ENCODE peak calls at places on chromosomes 7 and 10, in ten cellular contexts. H is body of pancreas, R is testis, I is IMR-90, M is fibroblast of lung, V is hepatocyte, Z is fibroblast of the aortic adventitia, C is GM23338, W is AG10803, S is cardiac fibroblast. U is an unnamed sample.
A peak's percentile ranks its signal among the peaks of the same experiment; 100 is the strongest.

GRCh38 chr10:525565-526315 is 163.7 kb downstream of the DIP2C start:
- DNase-seq in R (no peak), M (no peak), H (no peak), C (no peak), Z (no peak), V (no peak), I (peak; percentile 61), W (no peak), S (no peak), U (no peak)

GRCh38 chr7:69677905-69678793 is 79.9 kb downstream of the AUTS2 start:
- DNase-seq in Z (no peak), R (no peak), M (no peak), C (no peak), V (no peak), I (no peak), S (no peak), W (peak; percentile 44), H (no peak), U (no peak)

GRCh38 chr10:47290338-47290737 is 9.7 kb upstream of the GDF10 start:
- DNase-seq in M (no peak), Z (no peak), W (no peak), H (no peak), R (peak; percentile 8), V (no peak), I (no peak), S (no peak), C (no peak), U (no peak)

GRCh38 chr7:33529070-33529469 is 376.3 kb upstream of the BMPER start:
- DNase-seq in M (no peak), Z (no peak), W (no peak), R (no peak), C (no peak), V (no peak), H (no peak), S (no peak), I (no peak), U (no peak)

GRCh38 chr7:50641442-50642405 is 76.5 kb upstream of the DDC start:
- DNase-seq in I (no peak), Z (no peak), H (peak; percentile 83), C (no peak), M (no peak), V (no peak), W (no peak), R (peak; percentile 41), S (no peak), U (no peak)

GRCh38 chr7:38681882-38682281 is 50.7 kb upstream of the AMPH start:
- DNase-seq in C (no peak), M (peak; percentile 30), V (no peak), W (peak; percentile 46), H (no peak), Z (peak; percentile 77), I (peak; percentile 31), S (peak; percentile 84), R (no peak), U (peak; percentile 23)

GRCh38 chr7:2529161-2530075 is 9.8 kb downstream of the LFNG start:
- DNase-seq in V (no peak), C (peak; percentile 0), H (peak; percentile 51), M (peak; percentile 57), Z (peak; percentile 45), S (peak; percentile 66), R (peak; percentile 62), I (peak; percentile 52), W (peak; percentile 61), U (no peak)

GRCh38 chr7:157515342-157516041 is 178.7 kb downstream of the DNAJB6 start:
- DNase-seq in M (no peak), H (no peak), W (no peak), R (no peak), I (no peak), S (no peak), Z (no peak), V (no peak), C (no peak), U (no peak)

GRCh38 chr10:102280397-102281015 is 35.2 kb downstream of the GBF1 start:
- DNase-seq in S (peak; percentile 58), V (no peak), W (no peak), M (peak; percentile 31), H (no peak), C (no peak), Z (peak; percentile 56), I (peak; percentile 21), R (no peak), U (peak; percentile 30)

GRCh38 chr10:86946215-86947170 is 10.9 kb downstream of the MMRN2 start:
- DNase-seq in M (no peak), Z (no peak), C (no peak), S (no peak), V (no peak), I (no peak), W (no peak), R (no peak), H (peak; percentile 72), U (no peak)

GRCh38 chr10:114376523-114376922 is 27.8 kb downstream of the AFAP1L2 start:
- DNase-seq in R (no peak), H (no peak), S (no peak), M (no peak), C (no peak), W (no peak), V (no peak), Z (no peak), I (no peak), U (no peak)

GRCh38 chr7:30829476-30829875 is 58.3 kb downstream of the MINDY4 start:
- DNase-seq in Z (no peak), V (no peak), S (no peak), M (no peak), W (no peak), I (no peak), H (no peak), C (no peak), R (no peak), U (no peak)

GRCh38 chr7:98429799-98430198 is 28.9 kb upstream of the BAIAP2L1 start:
- DNase-seq in S (no peak), Z (no peak), W (no peak), C (no peak), M (no peak), R (no peak), V (no peak), I (no peak), H (no peak), U (no peak)

GRCh38 chr10:121158988-121159579 is 307.9 kb downstream of the WDR11 start:
- DNase-seq in H (peak; percentile 54), M (no peak), W (no peak), S (no peak), V (peak; percentile 35), Z (no peak), R (no peak), C (no peak), I (no peak), U (no peak)

GRCh38 chr10:613661-614340 is 75.7 kb downstream of the DIP2C start:
- DNase-seq in R (no peak), S (no peak), V (no peak), W (no peak), Z (no peak), C (no peak), I (no peak), H (peak; percentile 56), M (no peak), U (no peak)

GRCh38 chr7:24757799-24758275 is 573 bp upstream of the GSDME start:
- DNase-seq in Z (peak; percentile 60), S (peak; percentile 48), V (peak; percentile 64), R (peak; percentile 39), H (peak; percentile 10), C (peak; percentile 26), W (peak; percentile 68), I (peak; percentile 51), M (peak; percentile 55), U (peak; percentile 38)

GRCh38 chr7:24755541-24756416 is 1.5 kb downstream of the GSDME start:
- DNase-seq in W (peak; percentile 23), R (no peak), M (peak; percentile 58), C (no peak), I (peak; percentile 90), V (peak; percentile 60), Z (no peak), H (no peak), S (no peak), U (peak; percentile 69)

GRCh38 chr7:24756989-24757798 is at the start of gene GSDME:
- DNase-seq in I (peak; percentile 59), H (peak; percentile 71), S (peak; percentile 76), Z (peak; percentile 60), R (peak; percentile 57), C (peak; percentile 84), M (peak; percentile 71), V (peak; percentile 90), W (peak; percentile 74), U (peak; percentile 50)

GRCh38 chr7:24755096-24755495 is 2.2 kb downstream of the GSDME start:
- DNase-seq in R (no peak), C (no peak), I (no peak), V (no peak), M (no peak), W (no peak), H (no peak), Z (no peak), S (no peak), U (no peak)

DNA sequence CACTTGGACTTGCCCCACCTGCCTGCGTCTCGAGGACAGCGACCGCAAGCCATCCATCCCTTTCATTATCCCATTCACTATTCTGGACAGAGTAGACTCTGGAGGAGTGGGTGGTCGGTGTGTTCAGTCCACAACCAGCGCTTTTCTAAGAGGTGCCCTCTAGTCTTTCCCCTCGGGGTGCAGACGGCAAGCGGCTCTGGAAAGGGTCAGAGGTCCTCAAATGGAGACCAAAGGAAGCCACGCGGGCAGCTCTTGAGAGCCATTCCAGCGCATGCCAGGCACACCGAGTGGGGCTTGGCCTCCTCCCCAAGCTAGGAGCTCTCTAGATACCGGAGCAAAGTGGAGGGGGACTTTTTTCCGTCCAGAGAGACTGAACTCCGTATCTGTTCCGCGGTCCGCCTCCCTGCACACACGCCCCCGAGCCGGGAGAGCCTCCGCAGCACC is 697 bp downstream of the GSDME start:
- DNase-seq in V (peak; percentile 58), I (peak; percentile 53), M (no peak), W (no peak), S (no peak), Z (no peak), H (peak; percentile 15), R (peak; percentile 61), C (no peak), U (no peak)
- H3K4me3 ChIP-seq in V (peak overlapping the region; percentile 81), I (peak overlapping the region; percentile 76), M (peak overlapping the region; percentile 61), W (peak overlapping the region; percentile 74), S (peak overlapping the region; percentile 69), Z (peak overlapping the region; percentile 76), H (peak overlapping the region; percentile 20), R (peak overlapping the region; percentile 71), C (peak overlapping the region; percentile 72), U (peak overlapping the region; percentile 75)

GRCh38 chr7:22657479-22657878 is 69.5 kb upstream of the IL6 start:
- DNase-seq in V (no peak), H (no peak), S (peak; percentile 26), Z (no peak), W (no peak), M (peak; percentile 36), R (no peak), C (no peak), I (no peak), U (peak; percentile 50)
- TF ChIP-seq CTCF in V (no peak), H (no peak), S (no peak), Z (no peak), W (no peak), M (peak; percentile 19), R (no peak), C (peak; percentile 31), I (peak; percentile 37), U (peak; percentile 51)

GRCh38 chr7:111841596-111842209 is 279.4 kb upstream of the IMMP2L start:
- DNase-seq in V (no peak), M (no peak), S (no peak), H (no peak), I (no peak), C (no peak), R (no peak), Z (no peak), W (peak; percentile 61), U (no peak)
- H3K4me3 ChIP-seq in V (no peak overlapping the region), M (no peak overlapping the region), S (no peak overlapping the region), H (no peak overlapping the region), I (no peak overlapping the region), C (no peak overlapping the region), R (no peak overlapping the region), Z (no peak overlapping the region), W (no peak overlapping the region), U (no peak overlapping the region)

GRCh38 chr7:107879400-107880035 is 11.5 kb upstream of the DLD start:
- DNase-seq in C (peak; percentile 70), I (peak; percentile 69), H (peak; percentile 70), V (peak; percentile 75), S (peak; percentile 70), R (peak; percentile 71), M (peak; percentile 68), W (peak; percentile 58), Z (peak; percentile 67), U (peak; percentile 81)
- TF ChIP-seq CTCF in C (peak; percentile 96), I (peak; percentile 84), H (peak; percentile 33), V (peak; percentile 85), S (peak; percentile 85), R (peak; percentile 61), M (peak; percentile 88), W (peak; percentile 93), Z (peak; percentile 83), U (peak; percentile 89)

U was measured in choroid plexus epithelial cell.